ENCODE peak calls at places on chromosomes 7 and 10, in five cellular contexts. F, B, T, Q and J are unnamed samples.
A peak's percentile ranks its signal among the peaks of the same experiment; 100 is the strongest.

GRCh38 chr10:84375011-84375410 is 46.6 kb downstream of the CCSER2 start:
- DNase-seq in Q (peak; percentile 73), B (peak; percentile 57), T (peak; percentile 79), F (peak; percentile 65), J (peak; percentile 49)

GRCh38 chr10:16987976-16988610 is 141.5 kb downstream of the CUBN start:
- DNase-seq in Q (no peak), T (no peak), B (no peak), F (peak; percentile 27), J (no peak)

GRCh38 chr10:111076682-111077661 is at the start of gene ADRA2A:
- DNase-seq in Q (peak; percentile 74), F (peak; percentile 91), T (peak; percentile 75), B (no peak), J (peak; percentile 52)

GRCh38 chr7:94043299-94043698 is 39.1 kb upstream of the BET1 start:
- DNase-seq in F (peak; percentile 84), B (no peak), T (no peak), Q (no peak), J (no peak)

GRCh38 chr10:62020362-62020730 is 118.8 kb downstream of the ARID5B start:
- DNase-seq in Q (no peak), B (no peak), F (no peak), T (peak; percentile 10), J (no peak)

GRCh38 chr7:42932861-42933591 is 850 bp downstream of the MRPL32 start:
- DNase-seq in B (no peak), Q (peak; percentile 40), T (peak; percentile 43), F (peak; percentile 60), J (peak; percentile 19)

GRCh38 chr10:10500941-10501340 is 516.7 kb upstream of the CELF2 start:
- DNase-seq in T (no peak), F (peak; percentile 67), B (no peak), Q (no peak), J (no peak)

GRCh38 chr7:29377718-29378117 is 183.1 kb downstream of the CHN2 start:
- DNase-seq in F (no peak), Q (no peak), B (no peak), T (no peak), J (no peak)

GRCh38 chr7:34825221-34825620 is 167.2 kb downstream of the NPSR1 start:
- DNase-seq in F (no peak), B (no peak), Q (no peak), T (no peak), J (no peak)

GRCh38 chr7:108201766-108202165 is 71.6 kb upstream of the LAMB4 start:
- DNase-seq in F (no peak), Q (no peak), T (no peak), B (no peak), J (no peak)

DNA sequence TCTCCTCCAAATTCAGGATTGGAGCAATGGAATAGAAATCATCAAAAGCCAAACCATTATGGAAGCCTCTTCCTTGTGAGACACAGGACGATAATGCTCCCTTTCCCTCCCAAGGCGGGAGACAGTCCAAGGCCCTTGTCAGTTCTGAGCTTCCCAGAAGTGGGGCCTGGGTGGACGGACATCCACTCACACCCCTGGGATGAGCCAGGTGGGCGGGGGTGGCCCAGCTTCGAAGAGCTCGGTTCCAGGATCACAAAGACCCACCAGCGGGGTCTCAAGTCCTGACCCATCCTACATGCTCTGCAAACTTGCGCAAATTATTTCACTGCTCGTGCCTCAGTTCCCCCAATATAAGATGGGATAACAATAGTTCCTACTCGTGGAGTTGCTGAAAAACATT is 10.1 kb upstream of the FOXL3 start:
- DNase-seq in Q (no peak), F (no peak), T (no peak), B (no peak), J (no peak)
- TF ChIP-seq EZH2 in Q (no peak), F (no peak), T (no peak), B (no peak), J (no peak)

DNA sequence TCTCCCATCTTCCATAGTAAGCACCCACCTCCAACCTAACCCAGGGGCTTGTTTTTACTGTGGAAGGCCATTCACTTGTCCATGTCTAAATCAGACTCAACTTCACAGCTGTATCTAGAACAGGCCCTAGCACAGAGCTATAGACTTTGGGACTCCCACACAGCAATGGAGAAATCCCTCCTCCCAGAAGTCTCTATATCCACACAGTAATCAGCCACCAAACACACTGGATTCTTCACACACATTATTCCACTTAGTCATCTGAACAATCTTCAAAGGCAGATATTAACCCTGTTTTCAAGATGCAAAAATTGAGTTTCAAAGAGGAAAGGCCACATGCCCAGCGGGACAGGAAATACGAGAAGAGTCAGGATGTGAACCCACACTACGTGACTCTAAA is 81.8 kb downstream of the MALSU1 start:
- DNase-seq in T (no peak), B (no peak), Q (no peak), F (no peak), J (no peak)
- TF ChIP-seq EZH2phosphoT487 in T (no peak), B (no peak), Q (no peak), F (no peak), J (no peak)

GRCh38 chr10:125014984-125015944 is 73.3 kb downstream of the ZRANB1 start:
- DNase-seq in Q (no peak), F (no peak), B (no peak), T (no peak), J (no peak)
- H3K9me2 ChIP-seq in Q (no peaks in the 10 kb centered on the region), F (no peaks in the 10 kb centered on the region), B (no peaks in the 10 kb centered on the region), T (no peaks in the 10 kb centered on the region), J (no peaks in the 10 kb centered on the region)

DNA sequence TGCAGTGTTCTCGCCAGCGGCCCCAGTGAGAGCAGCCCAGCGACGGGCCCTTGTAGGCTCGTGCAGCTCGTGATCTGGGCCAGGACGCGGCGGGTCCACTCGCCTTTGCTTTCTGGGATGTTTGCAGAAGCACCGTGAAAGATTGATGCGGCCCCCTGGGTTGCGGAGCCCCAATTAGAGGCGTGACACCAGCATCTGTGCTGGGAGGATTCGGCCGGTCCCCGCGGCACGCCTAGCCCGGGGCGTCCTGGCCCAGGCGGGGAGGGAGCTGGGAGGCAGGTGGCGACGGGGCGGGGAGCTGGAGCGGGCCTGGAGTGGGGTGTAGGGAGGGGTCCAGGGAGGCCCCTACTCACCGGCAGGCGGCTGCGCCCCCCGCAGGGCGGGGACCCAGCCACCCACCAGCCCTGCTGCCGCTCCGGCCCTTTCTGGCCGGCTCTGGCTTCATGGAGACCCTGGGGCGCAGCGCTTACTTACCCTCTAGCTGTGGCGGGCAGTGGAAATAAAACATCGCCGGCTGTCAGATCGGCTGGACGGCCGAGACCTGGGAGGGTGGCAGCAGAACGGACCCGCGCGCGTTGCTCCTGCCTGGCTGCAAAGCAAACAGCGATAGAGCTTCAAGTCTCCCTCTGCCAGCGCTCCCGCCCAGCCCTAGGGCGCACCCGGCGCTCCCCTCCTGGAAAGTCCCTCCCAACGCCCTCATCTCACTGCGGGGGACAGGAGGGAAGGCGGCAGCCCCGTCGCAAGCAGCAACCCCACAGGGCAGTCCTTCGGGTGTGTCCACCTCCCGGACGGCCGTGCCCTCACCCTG is 752 bp downstream of the DRGX start:
- DNase-seq in B (no peak), T (peak; percentile 67), F (peak; percentile 20), Q (no peak), J (no peak)
- TF ChIP-seq EZH2 in B (no peak), T (peak; percentile 8), F (peak; percentile 74), Q (peak; percentile 33), J (no peak)

GRCh38 chr10:97991875-97992274 is 38.5 kb downstream of the CRTAC1 start:
- DNase-seq in B (no peak), Q (peak; percentile 68), F (peak; percentile 37), T (peak; percentile 84), J (no peak)
- TF ChIP-seq EZH2phosphoT487 in B (no peak), Q (no peak), F (no peak), T (no peak), J (no peak)

DNA sequence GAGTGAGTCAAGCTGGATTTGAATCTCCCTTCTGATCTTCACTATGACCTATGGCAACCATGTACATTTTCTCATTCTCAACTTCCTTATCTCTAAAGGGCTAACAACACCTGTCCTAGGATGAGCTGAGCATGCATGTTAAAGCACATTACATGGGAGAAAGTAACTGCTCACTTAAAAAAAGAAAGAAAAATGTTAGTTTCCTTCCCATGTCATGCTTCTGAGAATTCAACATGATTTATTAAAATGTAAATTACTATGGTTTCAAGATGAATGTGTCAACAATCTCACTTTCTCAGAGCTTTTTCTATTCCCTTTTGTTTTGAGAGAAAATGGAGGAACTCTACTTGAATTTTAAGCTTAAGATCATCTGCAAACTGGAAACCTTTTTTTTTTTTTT is 295.3 kb downstream of the SKIDA1 start:
- DNase-seq in T (no peak), Q (no peak), F (no peak), B (no peak), J (no peak)
- H3K9me2 ChIP-seq in T (peaks cover 4% of the 10 kb centered on the region), Q (no peaks in the 10 kb centered on the region), F (no peaks in the 10 kb centered on the region), B (no peaks in the 10 kb centered on the region), J (no peaks in the 10 kb centered on the region)

GRCh38 chr7:76268376-76268775 is 34.1 kb upstream of the HSPB1 start:
- DNase-seq in B (no peak), F (no peak), T (no peak), Q (no peak), J (no peak)

GRCh38 chr7:76267835-76268183 is 34.7 kb upstream of the HSPB1 start:
- DNase-seq in F (no peak), T (peak; percentile 60), Q (no peak), B (no peak), J (no peak)

GRCh38 chr7:76265299-76265698 is 37.2 kb upstream of the HSPB1 start:
- DNase-seq in B (no peak), Q (no peak), T (no peak), F (no peak), J (no peak)

GRCh38 chr7:76269895-76270294 is 32.6 kb upstream of the HSPB1 start:
- DNase-seq in T (no peak), B (no peak), F (no peak), Q (no peak), J (no peak)

DNA sequence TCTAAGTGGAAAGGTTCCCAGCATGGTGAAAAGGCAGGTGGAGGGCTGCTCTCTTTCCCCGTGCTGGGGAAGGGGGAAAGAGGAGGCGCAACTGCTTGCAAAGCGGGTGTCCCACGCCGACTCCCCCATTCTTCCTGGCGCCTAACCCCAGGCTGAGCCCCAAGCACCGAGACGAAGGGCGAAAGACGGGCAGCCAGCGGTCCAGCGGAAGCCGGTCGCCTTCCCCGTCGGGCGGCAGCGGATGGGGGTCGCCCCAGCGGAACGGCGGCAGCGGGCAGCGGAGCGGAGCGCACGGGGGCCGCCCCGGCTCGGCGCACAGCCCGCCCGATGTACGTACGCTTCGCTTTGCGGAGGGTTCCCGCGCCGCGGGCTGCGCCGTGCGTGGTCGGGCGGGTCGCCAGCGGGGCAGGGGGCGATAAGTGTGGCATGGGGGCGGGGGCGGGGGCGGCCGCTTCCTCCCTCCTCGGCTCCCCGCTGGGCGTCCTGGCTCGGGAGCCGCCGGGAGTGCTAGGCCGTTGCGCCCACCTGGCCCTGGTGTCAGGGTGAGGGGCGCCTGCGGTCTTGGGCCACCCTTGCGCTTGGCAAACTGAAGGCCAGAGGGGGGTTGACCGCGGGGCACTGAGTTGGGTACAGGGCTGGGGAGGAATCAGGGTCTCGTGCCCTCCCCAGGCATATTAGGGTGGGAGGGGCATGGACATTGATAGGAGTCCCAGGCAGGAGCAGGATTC is 35.2 kb upstream of the HSPB1 start:
- DNase-seq in T (peak; percentile 59), F (no peak), B (no peak), Q (no peak), J (no peak)
- TF ChIP-seq EZH2 in T (no peak), F (peak; percentile 83), B (no peak), Q (peak; percentile 100), J (no peak)

GRCh38 chr7:84042110-84042539 is 152.5 kb downstream of the SEMA3A start:
- DNase-seq in T (no peak), F (peak; percentile 85), B (peak; percentile 36), Q (no peak), J (no peak)
- TF ChIP-seq EZH2phosphoT487 in T (no peak), F (no peak), B (no peak), Q (no peak), J (no peak)